ENCODE peak calls at places on chromosomes 7 and 10, in four cellular contexts. One of them, this sample, is unnamed.

GRCh38 chr7:103765891-103766290 is 223.6 kb downstream of the RELN start:
- DNase-seq in natural killer cell: no peak
- DNase-seq in NB4: no peak
- DNase-seq in AG04450: no peak
- DNase-seq in this sample: no peak

GRCh38 chr10:71765176-71765906 is 8.0 kb downstream of the VSIR start:
- DNase-seq in natural killer cell: no peak
- DNase-seq in NB4: peak
- DNase-seq in AG04450: no peak
- DNase-seq in this sample: no peak

GRCh38 chr10:28928484-28928883 is 251.2 kb downstream of the BAMBI start:
- DNase-seq in natural killer cell: no peak
- DNase-seq in NB4: no peak
- DNase-seq in AG04450: no peak
- DNase-seq in this sample: no peak

GRCh38 chr7:114414151-114415053 is at the start of gene FOXP2:
- DNase-seq in natural killer cell: no peak
- DNase-seq in NB4: no peak
- DNase-seq in AG04450: no peak
- DNase-seq in this sample: no peak

GRCh38 chr10:16545126-16545736 is 23.6 kb upstream of the C1QL3 start:
- DNase-seq in natural killer cell: no peak
- DNase-seq in NB4: peak
- DNase-seq in AG04450: no peak
- DNase-seq in this sample: no peak

GRCh38 chr7:116783666-116784318 is 78.6 kb upstream of the CAPZA2 start:
- DNase-seq in natural killer cell: no peak
- DNase-seq in NB4: no peak
- DNase-seq in AG04450: no peak
- DNase-seq in this sample: no peak

GRCh38 chr7:104008107-104008506 is 18.6 kb upstream of the RELN start:
- DNase-seq in natural killer cell: no peak
- DNase-seq in NB4: no peak
- DNase-seq in AG04450: no peak
- DNase-seq in this sample: no peak

GRCh38 chr10:70234668-70235447 is 1.6 kb upstream of the PPA1 start:
- DNase-seq in natural killer cell: no peak
- DNase-seq in NB4: peak
- DNase-seq in AG04450: peak
- DNase-seq in this sample: no peak

GRCh38 chr10:114024876-114025609 is 18.6 kb upstream of the ADRB1 start:
- DNase-seq in natural killer cell: no peak
- DNase-seq in NB4: peak
- DNase-seq in AG04450: no peak
- DNase-seq in this sample: no peak

GRCh38 chr10:46035923-46036849 is 5.8 kb upstream of the NCOA4 start:
- DNase-seq in natural killer cell: no peak
- DNase-seq in NB4: no peak
- DNase-seq in AG04450: no peak
- DNase-seq in this sample: no peak

GRCh38 chr10:19815478-19816419 is 483 bp upstream of the PLXDC2 start:
- DNase-seq in natural killer cell: peak
- DNase-seq in NB4: peak
- DNase-seq in AG04450: peak
- DNase-seq in this sample: peak

GRCh38 chr10:8137272-8137680 is 82.8 kb downstream of the GATA3 start:
- DNase-seq in natural killer cell: no peak
- DNase-seq in NB4: no peak
- DNase-seq in AG04450: no peak
- DNase-seq in this sample: no peak

GRCh38 chr7:93964813-93965212 is 39.3 kb downstream of the BET1 start:
- DNase-seq in natural killer cell: no peak
- DNase-seq in NB4: no peak
- DNase-seq in AG04450: no peak
- DNase-seq in this sample: no peak

GRCh38 chr10:102616071-102616770 is 28.1 kb upstream of the TRIM8 start:
- DNase-seq in natural killer cell: no peak
- DNase-seq in NB4: peak
- DNase-seq in AG04450: no peak
- DNase-seq in this sample: no peak

GRCh38 chr10:71939304-71939703 is 24.9 kb upstream of the CHST3 start:
- DNase-seq in natural killer cell: no peak
- DNase-seq in NB4: no peak
- DNase-seq in AG04450: no peak
- DNase-seq in this sample: no peak

GRCh38 chr10:116444527-116445142 is 17.0 kb downstream of the PNLIPRP3 start:
- DNase-seq in natural killer cell: no peak
- DNase-seq in NB4: peak
- DNase-seq in AG04450: peak
- DNase-seq in this sample: no peak

GRCh38 chr7:25820432-25821040 is 331.5 kb upstream of the NFE2L3 start:
- DNase-seq in natural killer cell: no peak
- DNase-seq in NB4: peak
- DNase-seq in AG04450: no peak
- DNase-seq in this sample: no peak

GRCh38 chr10:10773109-10773508 is 244.6 kb upstream of the CELF2 start:
- DNase-seq in natural killer cell: no peak
- DNase-seq in NB4: no peak
- DNase-seq in AG04450: no peak
- DNase-seq in this sample: no peak

GRCh38 chr10:124946945-124947344 is 5.0 kb downstream of the ZRANB1 start:
- DNase-seq in natural killer cell: no peak
- DNase-seq in NB4: no peak
- DNase-seq in AG04450: no peak
- DNase-seq in this sample: no peak

GRCh38 chr10:1199345-1199673 is 143.1 kb downstream of the WDR37 start:
- DNase-seq in natural killer cell: no peak
- DNase-seq in NB4: no peak
- DNase-seq in AG04450: no peak
- DNase-seq in this sample: no peak

DNA sequence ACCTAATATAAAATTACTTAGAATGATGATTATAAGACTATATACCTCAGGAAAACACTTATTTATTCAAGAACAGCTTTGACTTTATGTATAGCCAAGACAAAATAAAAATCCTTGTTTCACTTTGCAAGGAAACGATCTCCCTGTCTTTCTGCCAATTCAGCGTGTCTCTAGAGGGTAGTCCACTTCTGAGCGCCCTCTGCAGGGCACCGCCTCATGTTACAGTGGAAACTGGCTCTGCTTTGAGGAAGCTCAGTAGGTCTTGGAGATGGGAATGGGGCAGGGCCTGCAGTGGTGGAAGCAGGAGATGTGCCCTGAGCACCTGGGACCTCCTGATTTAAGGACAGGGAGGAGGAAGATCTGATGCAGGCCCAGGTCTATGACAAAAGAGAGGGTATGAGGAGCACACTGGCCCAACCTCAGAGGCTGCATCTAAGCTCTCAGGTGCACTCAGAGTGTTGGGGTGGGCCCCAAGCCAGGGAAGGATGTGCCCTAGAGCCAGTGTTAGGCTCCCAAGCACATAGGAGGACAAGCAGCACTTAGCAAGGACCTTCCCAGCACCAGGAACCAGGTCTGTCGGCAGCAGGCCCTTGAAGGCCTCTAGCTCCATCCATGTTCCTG is 481.0 kb downstream of the TNS3 start:
- DNase-seq in natural killer cell: no peak
- DNase-seq in NB4: peak
- DNase-seq in AG04450: no peak
- DNase-seq in this sample: no peak
- TF ChIP-seq CTCF in natural killer cell: no peak
- TF ChIP-seq CTCF in NB4: peak
- TF ChIP-seq CTCF in AG04450: peak
- TF ChIP-seq CTCF in this sample: peak

DNA sequence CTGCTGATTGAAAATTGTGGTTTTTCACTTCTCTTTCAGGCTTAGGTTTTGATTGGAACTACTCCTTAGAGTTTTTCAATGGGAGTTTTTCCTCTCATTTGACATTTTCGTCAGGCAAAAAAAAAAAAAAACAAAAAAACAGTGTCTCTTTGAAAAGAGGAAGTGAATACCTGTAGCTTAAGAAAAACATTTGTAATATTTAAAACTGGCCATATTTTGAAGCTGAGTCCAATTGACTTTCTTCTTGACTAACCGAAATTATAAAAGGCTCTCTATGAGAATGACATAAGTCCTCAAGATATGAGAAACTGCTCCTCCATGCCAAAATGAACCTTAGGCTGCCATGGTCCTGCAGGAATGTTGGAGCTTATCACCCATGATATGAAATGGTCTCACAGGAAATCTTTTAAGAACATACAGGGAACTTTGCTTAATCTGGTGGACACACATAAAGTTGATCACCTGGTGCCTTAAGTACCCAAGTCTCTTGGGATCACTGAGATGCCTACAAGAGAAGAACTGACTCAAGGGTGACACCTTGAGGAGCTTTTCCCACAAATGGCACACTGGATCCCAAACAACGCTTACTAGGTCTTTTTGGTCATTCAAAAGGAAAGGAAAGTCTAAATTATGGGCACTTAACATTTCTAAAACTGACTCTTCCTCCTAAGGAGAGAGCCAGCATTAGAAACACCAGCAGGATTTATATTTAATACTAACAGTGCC is 263.4 kb downstream of the CDC14C start:
- DNase-seq in natural killer cell: no peak
- DNase-seq in NB4: peak
- DNase-seq in AG04450: no peak
- DNase-seq in this sample: no peak
- TF ChIP-seq CTCF in natural killer cell: no peak
- TF ChIP-seq CTCF in NB4: peak
- TF ChIP-seq CTCF in AG04450: no peak
- TF ChIP-seq CTCF in this sample: no peak

DNA sequence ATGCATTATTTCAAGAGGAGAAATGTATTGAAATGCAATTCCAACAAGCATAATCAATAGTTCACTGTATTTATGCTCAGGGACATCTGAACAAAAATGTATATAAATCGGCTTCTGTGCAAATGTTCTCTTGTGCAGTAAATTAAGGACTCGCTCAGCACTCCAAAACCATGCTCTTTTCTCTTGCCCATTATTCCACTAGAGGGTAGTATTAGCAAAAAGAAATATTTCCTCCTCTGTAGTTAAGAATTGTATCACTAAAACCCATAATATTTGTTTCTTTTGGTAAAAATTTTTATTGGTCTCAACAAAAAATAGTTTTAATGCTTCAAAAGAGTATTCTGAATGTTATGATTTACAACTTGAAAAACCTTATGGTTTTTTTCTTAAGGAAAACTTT is 803.1 kb downstream of the PCDH15 start:
- DNase-seq in natural killer cell: no peak
- DNase-seq in NB4: peak
- DNase-seq in AG04450: no peak
- DNase-seq in this sample: no peak
- TF ChIP-seq CTCF in natural killer cell: no peak
- TF ChIP-seq CTCF in NB4: peak
- TF ChIP-seq CTCF in AG04450: no peak
- TF ChIP-seq CTCF in this sample: peak

DNA sequence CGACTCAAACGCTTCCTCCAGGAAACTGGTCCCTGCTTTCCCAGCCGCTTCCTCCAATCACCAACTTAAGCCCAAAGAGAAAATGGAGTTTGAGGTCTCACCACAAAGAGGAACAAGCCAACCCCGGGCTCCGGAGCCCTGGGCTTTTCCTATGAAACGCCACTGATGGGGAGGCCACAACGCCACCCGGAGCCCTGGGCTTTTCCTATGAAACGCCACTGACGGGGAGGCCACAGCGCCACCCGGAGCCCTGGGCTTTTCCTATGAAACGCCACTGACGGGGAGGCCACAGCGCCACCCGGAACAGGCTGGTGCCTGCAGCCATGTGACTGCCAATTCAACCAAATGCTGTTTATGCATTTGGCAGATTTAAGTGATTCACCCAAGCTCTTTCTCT is 45.8 kb downstream of the DPYSL4 start:
- DNase-seq in natural killer cell: no peak
- DNase-seq in NB4: peak
- DNase-seq in AG04450: no peak
- DNase-seq in this sample: no peak
- TF ChIP-seq CTCF in natural killer cell: no peak
- TF ChIP-seq CTCF in NB4: peak
- TF ChIP-seq CTCF in AG04450: no peak
- TF ChIP-seq CTCF in this sample: no peak

GRCh38 chr10:3222068-3222467 is 49.5 kb upstream of the PITRM1 start:
- DNase-seq in natural killer cell: no peak
- DNase-seq in NB4: peak
- DNase-seq in AG04450: no peak
- DNase-seq in this sample: no peak
- TF ChIP-seq CTCF in natural killer cell: no peak
- TF ChIP-seq CTCF in NB4: peak
- TF ChIP-seq CTCF in AG04450: no peak
- TF ChIP-seq CTCF in this sample: peak

DNA sequence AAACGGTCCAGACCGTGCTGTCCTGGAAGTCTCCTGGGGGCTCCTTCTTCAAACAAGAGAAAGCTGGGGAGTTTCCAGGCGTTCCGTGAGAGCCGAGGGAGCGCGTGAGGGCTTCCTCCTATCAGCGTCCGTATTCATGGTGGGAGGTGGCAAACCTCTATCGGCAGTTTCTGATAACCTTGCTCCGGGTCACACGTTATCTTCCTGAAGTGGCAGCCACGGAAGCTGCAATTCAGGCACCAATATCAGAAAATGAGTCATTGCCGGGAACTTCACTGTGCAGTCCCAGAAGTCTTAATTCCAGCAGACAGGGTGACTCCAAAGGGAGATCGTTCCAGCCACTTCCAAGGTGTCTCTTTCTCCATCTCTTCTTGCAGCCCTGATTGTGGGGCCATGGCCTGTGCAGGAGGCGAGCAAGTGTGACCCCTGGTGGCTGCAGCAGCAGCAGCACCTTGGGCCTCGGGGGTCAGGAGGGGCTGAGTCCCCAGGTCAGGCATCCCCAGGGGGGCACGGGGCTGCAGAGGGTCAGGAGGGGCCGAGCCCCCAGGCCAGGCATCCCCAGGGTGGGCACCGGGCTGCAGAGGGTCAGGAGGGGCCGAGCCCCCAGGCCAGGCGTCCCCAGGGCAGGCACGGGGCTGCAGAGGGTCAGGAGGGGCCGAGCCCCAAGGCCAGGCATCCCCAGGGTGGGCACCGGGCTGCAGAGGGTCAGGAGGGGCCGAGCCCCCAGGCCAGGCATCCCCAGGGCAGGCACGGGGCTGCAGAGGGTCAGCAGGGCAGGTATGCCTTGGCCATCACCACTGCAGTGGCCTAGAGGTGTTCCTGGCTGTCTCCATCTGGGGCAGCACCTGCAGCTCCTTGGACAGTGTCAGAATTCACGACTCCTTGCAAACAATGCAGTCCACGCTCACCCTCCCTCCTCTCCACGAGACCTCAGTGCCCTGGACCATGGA is 538.7 kb downstream of the DNAJB6 start:
- DNase-seq in natural killer cell: no peak
- DNase-seq in NB4: peak
- DNase-seq in AG04450: no peak
- DNase-seq in this sample: peak
- TF ChIP-seq CTCF in natural killer cell: peak
- TF ChIP-seq CTCF in NB4: peak
- TF ChIP-seq CTCF in AG04450: no peak
- TF ChIP-seq CTCF in this sample: peak